ENCODE peak calls at places on chromosomes 1 and 21, in ten cellular contexts. One of them, this sample, is unnamed.

GRCh38 chr1:241600496-241600901 is 39.7 kb downstream of the CHML start:
- DNase-seq in PC-3: no peak
- DNase-seq in fibroblast of pulmonary artery: no peak
- DNase-seq in ovary: no peak
- DNase-seq in left ventricle myocardium inferior: no peak
- DNase-seq in neural progenitor cell: no peak
- DNase-seq in endothelial cell of umbilical vein: no peak
- DNase-seq in H9: no peak
- DNase-seq in neural crest cell: no peak
- DNase-seq in lung: no peak
- DNase-seq in this sample: peak; percentile 50

GRCh38 chr1:196535727-196536126 is 72.5 kb downstream of the KCNT2 start:
- DNase-seq in PC-3: peak; percentile 5
- DNase-seq in fibroblast of pulmonary artery: peak; percentile 41
- DNase-seq in ovary: peak; percentile 42
- DNase-seq in left ventricle myocardium inferior: no peak
- DNase-seq in neural progenitor cell: peak; percentile 53
- DNase-seq in endothelial cell of umbilical vein: no peak
- DNase-seq in H9: peak; percentile 34
- DNase-seq in neural crest cell: no peak
- DNase-seq in lung: no peak
- DNase-seq in this sample: no peak

GRCh38 chr1:24770891-24771290 is 25.6 kb downstream of the CLIC4 start:
- DNase-seq in PC-3: no peak
- DNase-seq in fibroblast of pulmonary artery: peak; percentile 44
- DNase-seq in ovary: no peak
- DNase-seq in left ventricle myocardium inferior: no peak
- DNase-seq in neural progenitor cell: no peak
- DNase-seq in endothelial cell of umbilical vein: peak; percentile 47
- DNase-seq in H9: no peak
- DNase-seq in neural crest cell: no peak
- DNase-seq in lung: no peak
- DNase-seq in this sample: peak; percentile 31

GRCh38 chr1:98557808-98558390 is 103.6 kb upstream of the SNX7 start:
- DNase-seq in PC-3: no peak
- DNase-seq in fibroblast of pulmonary artery: peak; percentile 7
- DNase-seq in ovary: no peak
- DNase-seq in left ventricle myocardium inferior: no peak
- DNase-seq in neural progenitor cell: peak; percentile 80
- DNase-seq in endothelial cell of umbilical vein: no peak
- DNase-seq in H9: no peak
- DNase-seq in neural crest cell: no peak
- DNase-seq in lung: no peak
- DNase-seq in this sample: no peak

GRCh38 chr1:151324390-151324930 is 2.8 kb downstream of the PI4KB start:
- DNase-seq in PC-3: peak; percentile 31
- DNase-seq in fibroblast of pulmonary artery: no peak
- DNase-seq in ovary: no peak
- DNase-seq in left ventricle myocardium inferior: no peak
- DNase-seq in neural progenitor cell: no peak
- DNase-seq in endothelial cell of umbilical vein: no peak
- DNase-seq in H9: no peak
- DNase-seq in neural crest cell: no peak
- DNase-seq in lung: no peak
- DNase-seq in this sample: no peak

GRCh38 chr1:75126611-75127101 is 7.5 kb upstream of the LHX8 start:
- DNase-seq in PC-3: no peak
- DNase-seq in fibroblast of pulmonary artery: no peak
- DNase-seq in ovary: no peak
- DNase-seq in left ventricle myocardium inferior: no peak
- DNase-seq in neural progenitor cell: no peak
- DNase-seq in endothelial cell of umbilical vein: no peak
- DNase-seq in H9: no peak
- DNase-seq in neural crest cell: no peak
- DNase-seq in lung: no peak
- DNase-seq in this sample: no peak

GRCh38 chr21:39972976-39973375 is 105.7 kb downstream of the PCP4 start:
- DNase-seq in PC-3: no peak
- DNase-seq in fibroblast of pulmonary artery: no peak
- DNase-seq in ovary: no peak
- DNase-seq in left ventricle myocardium inferior: no peak
- DNase-seq in neural progenitor cell: no peak
- DNase-seq in endothelial cell of umbilical vein: no peak
- DNase-seq in H9: no peak
- DNase-seq in neural crest cell: no peak
- DNase-seq in lung: no peak
- DNase-seq in this sample: no peak

GRCh38 chr21:32463367-32463766 is 50.9 kb downstream of the EVA1C start:
- DNase-seq in PC-3: peak; percentile 66
- DNase-seq in fibroblast of pulmonary artery: peak; percentile 82
- DNase-seq in ovary: no peak
- DNase-seq in left ventricle myocardium inferior: no peak
- DNase-seq in neural progenitor cell: no peak
- DNase-seq in endothelial cell of umbilical vein: peak; percentile 68
- DNase-seq in H9: no peak
- DNase-seq in neural crest cell: no peak
- DNase-seq in lung: no peak
- DNase-seq in this sample: peak; percentile 26

GRCh38 chr1:240801445-240801844 is 189.5 kb upstream of the GREM2 start:
- DNase-seq in PC-3: peak; percentile 67
- DNase-seq in fibroblast of pulmonary artery: peak; percentile 23
- DNase-seq in ovary: no peak
- DNase-seq in left ventricle myocardium inferior: no peak
- DNase-seq in neural progenitor cell: no peak
- DNase-seq in endothelial cell of umbilical vein: no peak
- DNase-seq in H9: no peak
- DNase-seq in neural crest cell: no peak
- DNase-seq in lung: no peak
- DNase-seq in this sample: no peak

GRCh38 chr21:20971296-20971921 is 26.8 kb upstream of the NCAM2 start:
- DNase-seq in PC-3: peak; percentile 62
- DNase-seq in fibroblast of pulmonary artery: peak; percentile 69
- DNase-seq in ovary: no peak
- DNase-seq in left ventricle myocardium inferior: peak; percentile 33
- DNase-seq in neural progenitor cell: peak; percentile 49
- DNase-seq in endothelial cell of umbilical vein: peak; percentile 23
- DNase-seq in H9: peak; percentile 35
- DNase-seq in neural crest cell: peak; percentile 46
- DNase-seq in lung: no peak
- DNase-seq in this sample: peak; percentile 40

GRCh38 chr1:180232521-180233043 is 2.5 kb downstream of the LHX4 start:
- DNase-seq in PC-3: no peak
- DNase-seq in fibroblast of pulmonary artery: no peak
- DNase-seq in ovary: no peak
- DNase-seq in left ventricle myocardium inferior: no peak
- DNase-seq in neural progenitor cell: no peak
- DNase-seq in endothelial cell of umbilical vein: no peak
- DNase-seq in H9: no peak
- DNase-seq in neural crest cell: no peak
- DNase-seq in lung: no peak
- DNase-seq in this sample: no peak

DNA sequence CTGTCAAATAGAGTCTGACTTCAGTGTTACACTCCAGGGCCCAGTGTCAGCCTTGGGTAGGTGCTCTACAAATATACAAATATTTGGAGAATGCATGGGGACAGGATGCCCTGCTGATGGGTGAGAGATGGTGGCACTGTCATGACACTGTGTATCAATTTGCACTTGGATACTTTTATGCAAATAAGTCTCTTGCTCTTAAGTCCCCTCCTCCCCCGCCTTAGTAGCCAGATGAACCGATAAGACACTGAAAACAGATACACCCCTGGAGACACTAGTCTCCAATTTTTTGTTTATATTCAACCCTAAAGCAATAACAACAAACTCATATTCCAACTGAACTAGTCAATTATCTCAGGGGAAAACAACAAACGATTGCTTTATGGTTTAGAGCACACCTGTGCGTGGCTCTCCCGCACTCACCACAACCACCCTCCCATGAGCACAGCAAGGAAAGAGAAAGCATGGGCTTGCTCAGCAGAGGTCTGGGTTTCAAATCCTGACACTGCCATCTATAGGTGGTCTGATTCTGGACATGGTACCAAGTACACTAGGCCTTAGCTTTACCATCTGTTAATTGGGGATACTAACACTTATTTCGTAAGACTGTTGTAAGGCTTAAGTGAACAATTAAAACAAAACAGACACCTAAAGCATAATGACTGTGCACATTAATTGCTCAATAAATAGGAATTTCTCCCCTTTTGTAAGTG is 50.3 kb downstream of the HIVEP3 start:
- DNase-seq in PC-3: peak; percentile 18
- DNase-seq in fibroblast of pulmonary artery: no peak
- DNase-seq in ovary: no peak
- DNase-seq in left ventricle myocardium inferior: no peak
- DNase-seq in neural progenitor cell: no peak
- DNase-seq in endothelial cell of umbilical vein: no peak
- DNase-seq in H9: no peak
- DNase-seq in neural crest cell: no peak
- DNase-seq in lung: no peak
- DNase-seq in this sample: no peak
- TF ChIP-seq CTCF in PC-3: peak; percentile 47
- TF ChIP-seq CTCF in fibroblast of pulmonary artery: peak; percentile 5
- TF ChIP-seq CTCF in ovary: no peak
- TF ChIP-seq CTCF in left ventricle myocardium inferior: no peak
- TF ChIP-seq CTCF in neural progenitor cell: peak; percentile 4
- TF ChIP-seq CTCF in endothelial cell of umbilical vein: no peak
- TF ChIP-seq CTCF in H9: peak; percentile 42
- TF ChIP-seq CTCF in neural crest cell: no peak
- TF ChIP-seq CTCF in lung: no peak
- TF ChIP-seq CTCF in this sample: peak; percentile 50

DNA sequence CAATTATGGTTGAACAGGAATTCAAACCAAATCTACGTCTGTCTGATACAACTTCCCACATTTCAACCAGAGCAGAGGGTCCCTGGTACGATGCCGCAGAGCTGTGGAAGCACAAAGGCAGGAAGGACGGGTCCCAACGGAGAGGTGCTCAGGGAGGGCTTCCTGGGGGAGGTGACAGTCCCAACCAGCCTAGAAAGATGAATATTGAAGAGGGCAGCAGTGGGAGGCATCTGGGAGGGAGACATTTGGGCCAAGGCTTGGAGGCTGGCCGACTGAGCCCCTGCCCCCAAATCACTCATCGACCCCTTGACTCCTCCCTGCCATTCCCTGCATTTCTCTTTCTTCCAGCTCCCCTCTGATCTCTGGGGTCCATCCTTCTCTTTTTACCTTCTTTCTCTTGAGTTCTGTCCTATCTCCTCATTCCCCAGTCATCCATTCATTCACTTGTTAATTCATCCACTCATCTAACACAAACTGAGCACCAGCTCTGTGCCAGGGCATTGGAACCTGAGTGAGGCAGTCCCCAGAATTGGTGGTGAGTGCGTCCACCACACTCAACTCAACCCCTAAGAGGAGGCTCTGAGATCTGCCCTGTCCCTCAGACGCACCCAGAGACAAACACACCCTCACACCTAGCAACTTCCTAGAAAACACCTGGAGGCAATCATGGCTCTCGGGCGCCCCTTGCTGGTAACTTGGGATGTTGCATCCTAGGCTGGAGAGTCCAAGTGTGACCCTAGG is 13.2 kb upstream of the CELA3B start:
- DNase-seq in PC-3: peak; percentile 88
- DNase-seq in fibroblast of pulmonary artery: peak; percentile 71
- DNase-seq in ovary: peak; percentile 78
- DNase-seq in left ventricle myocardium inferior: peak; percentile 75
- DNase-seq in neural progenitor cell: peak; percentile 77
- DNase-seq in endothelial cell of umbilical vein: peak; percentile 81
- DNase-seq in H9: peak; percentile 89
- DNase-seq in neural crest cell: peak; percentile 93
- DNase-seq in lung: peak; percentile 83
- DNase-seq in this sample: peak; percentile 61
- TF ChIP-seq CTCF in PC-3: peak; percentile 90
- TF ChIP-seq CTCF in fibroblast of pulmonary artery: peak; percentile 93
- TF ChIP-seq CTCF in ovary: peak; percentile 87
- TF ChIP-seq CTCF in left ventricle myocardium inferior: peak; percentile 96
- TF ChIP-seq CTCF in neural progenitor cell: peak; percentile 91
- TF ChIP-seq CTCF in endothelial cell of umbilical vein: peak; percentile 91
- TF ChIP-seq CTCF in H9: peak; percentile 94
- TF ChIP-seq CTCF in neural crest cell: peak; percentile 90
- TF ChIP-seq CTCF in lung: peak; percentile 91
- TF ChIP-seq CTCF in this sample: peak; percentile 95

DNA sequence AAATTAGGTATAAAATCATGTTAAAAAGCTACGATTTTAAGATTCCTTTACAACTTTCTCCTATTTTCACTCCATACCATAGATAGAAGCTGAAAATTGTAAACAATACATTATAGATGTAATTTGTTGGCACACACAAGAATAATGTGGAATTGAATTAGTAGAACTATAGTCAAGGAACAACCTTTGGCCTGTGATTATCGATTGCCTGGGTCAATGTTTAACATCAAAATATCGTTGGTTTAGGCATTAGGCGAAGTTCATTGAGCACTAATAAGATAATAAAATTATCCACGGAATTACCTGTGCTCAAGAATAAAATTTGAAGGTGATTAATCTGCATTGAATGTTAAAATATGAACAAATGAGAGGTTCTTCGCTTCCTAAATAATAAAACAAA is 455.1 kb upstream of the ZP4 start:
- DNase-seq in PC-3: no peak
- DNase-seq in fibroblast of pulmonary artery: no peak
- DNase-seq in ovary: no peak
- DNase-seq in left ventricle myocardium inferior: no peak
- DNase-seq in neural progenitor cell: no peak
- DNase-seq in endothelial cell of umbilical vein: no peak
- DNase-seq in H9: no peak
- DNase-seq in neural crest cell: no peak
- DNase-seq in lung: no peak
- DNase-seq in this sample: no peak
- TF ChIP-seq CTCF in PC-3: no peak
- TF ChIP-seq CTCF in fibroblast of pulmonary artery: no peak
- TF ChIP-seq CTCF in ovary: no peak
- TF ChIP-seq CTCF in left ventricle myocardium inferior: no peak
- TF ChIP-seq CTCF in neural progenitor cell: no peak
- TF ChIP-seq CTCF in endothelial cell of umbilical vein: no peak
- TF ChIP-seq CTCF in H9: no peak
- TF ChIP-seq CTCF in neural crest cell: no peak
- TF ChIP-seq CTCF in lung: no peak
- TF ChIP-seq CTCF in this sample: no peak

DNA sequence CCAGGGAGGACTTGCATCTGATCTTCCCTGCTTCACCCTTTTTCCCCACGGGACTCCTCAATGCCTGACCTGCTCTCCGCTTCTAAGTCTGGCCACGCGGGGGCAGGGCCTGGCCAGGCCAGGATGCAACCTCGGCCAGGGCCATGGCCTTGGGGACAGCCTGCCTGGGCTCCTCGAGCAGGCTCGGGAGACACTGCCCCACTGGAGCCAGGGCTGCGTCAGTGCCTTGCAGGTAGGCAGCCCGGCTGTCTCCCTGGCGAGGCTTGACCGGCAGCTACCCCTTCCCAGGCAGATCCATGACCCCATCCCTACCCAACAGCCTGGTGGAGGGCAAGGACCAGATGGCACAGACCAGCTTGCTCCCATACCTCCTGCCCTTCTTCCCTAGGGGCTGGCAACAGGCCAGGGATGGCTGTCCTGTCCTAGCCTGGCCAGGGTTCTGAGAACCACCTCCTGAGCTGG is 2.7 kb upstream of the PRDM16 start:
- DNase-seq in PC-3: peak; percentile 16
- DNase-seq in fibroblast of pulmonary artery: no peak
- DNase-seq in ovary: peak; percentile 49
- DNase-seq in left ventricle myocardium inferior: peak; percentile 67
- DNase-seq in neural progenitor cell: peak; percentile 68
- DNase-seq in endothelial cell of umbilical vein: no peak
- DNase-seq in H9: no peak
- DNase-seq in neural crest cell: peak; percentile 64
- DNase-seq in lung: peak; percentile 72
- DNase-seq in this sample: peak; percentile 3
- TF ChIP-seq CTCF in PC-3: peak; percentile 35
- TF ChIP-seq CTCF in fibroblast of pulmonary artery: peak; percentile 23
- TF ChIP-seq CTCF in ovary: no peak
- TF ChIP-seq CTCF in left ventricle myocardium inferior: peak; percentile 71
- TF ChIP-seq CTCF in neural progenitor cell: peak; percentile 56
- TF ChIP-seq CTCF in endothelial cell of umbilical vein: peak; percentile 31
- TF ChIP-seq CTCF in H9: peak; percentile 61
- TF ChIP-seq CTCF in neural crest cell: peak; percentile 66
- TF ChIP-seq CTCF in lung: peak; percentile 16
- TF ChIP-seq CTCF in this sample: peak; percentile 66